ENCODE peak calls at places on chromosomes 13 and 19, in four cellular contexts. U, S, B and O are unnamed samples.

GRCh38 chr13:76982051-76982450 is 9.8 kb upstream of the CLN5 start:
- DNase-seq in U (no peak), S (no peak), B (no peak), O (no peak)

GRCh38 chr13:72726721-72727416 is 560 bp downstream of the MZT1 start:
- DNase-seq in U (no peak), S (peak; percentile 4), B (no peak), O (peak; percentile 30)

GRCh38 chr13:73045036-73045435 is 13.8 kb upstream of the KLF5 start:
- DNase-seq in U (no peak), S (no peak), B (no peak), O (no peak)

GRCh38 chr13:35808846-35809245 is 322.3 kb downstream of the DCLK1 start:
- DNase-seq in U (no peak), S (no peak), B (no peak), O (no peak)

GRCh38 chr13:52411629-52412028 is 5.7 kb upstream of the THSD1 start:
- DNase-seq in U (no peak), S (no peak), B (no peak), O (peak; percentile 17)

GRCh38 chr19:7900931-7901330 is 2.7 kb upstream of the MAP2K7 start:
- DNase-seq in U (no peak), S (no peak), B (no peak), O (no peak)

GRCh38 chr13:113273856-113274590 is 23.0 kb upstream of the LAMP1 start:
- DNase-seq in U (no peak), S (no peak), B (no peak), O (peak; percentile 53)

GRCh38 chr13:25062479-25062878 is 33.5 kb upstream of the PABPC3 start:
- DNase-seq in U (no peak), S (no peak), B (no peak), O (no peak)

GRCh38 chr19:49581007-49581508 is at the start of gene PRRG2:
- DNase-seq in U (no peak), S (no peak), B (no peak), O (no peak)

GRCh38 chr19:6713773-6714692 is 6.4 kb downstream of the C3 start:
- DNase-seq in U (no peak), S (no peak), B (no peak), O (no peak)

GRCh38 chr13:112333756-112334543 is 42.2 kb upstream of the SPACA7 start:
- DNase-seq in U (no peak), S (no peak), B (no peak), O (peak; percentile 99)

GRCh38 chr19:51735759-51736449 is 12.1 kb upstream of the HAS1 start:
- DNase-seq in U (no peak), S (peak; percentile 41), B (no peak), O (peak; percentile 61)

GRCh38 chr13:45238945-45239795 is 38.3 kb upstream of the KCTD4 start:
- DNase-seq in U (no peak), S (no peak), B (no peak), O (no peak)

GRCh38 chr13:22126433-22127021 is 455.7 kb downstream of the FGF9 start:
- DNase-seq in U (no peak), S (no peak), B (no peak), O (no peak)

GRCh38 chr19:48795855-48796142 is 15.0 kb downstream of the BCAT2 start:
- DNase-seq in U (no peak), S (no peak), B (no peak), O (no peak)

GRCh38 chr13:40206241-40207109 is 460.0 kb downstream of the FOXO1 start:
- DNase-seq in U (peak; percentile 66), S (no peak), B (no peak), O (no peak)

GRCh38 chr19:46131485-46132143 is 7.1 kb upstream of the IGFL3 start:
- DNase-seq in U (no peak), S (no peak), B (no peak), O (no peak)

GRCh38 chr13:77563110-77563509 is 27.6 kb downstream of the SCEL start:
- DNase-seq in U (no peak), S (no peak), B (no peak), O (no peak)

GRCh38 chr13:49641810-49642291 is 13.5 kb downstream of the ARL11 start:
- DNase-seq in U (no peak), S (no peak), B (no peak), O (peak; percentile 39)

GRCh38 chr19:23294141-23294540 is 43.9 kb upstream of the ZNF724 start:
- DNase-seq in U (no peak), S (no peak), B (no peak), O (no peak)

GRCh38 chr13:25468330-25469178 is 96.8 kb downstream of the ATP8A2 start:
- DNase-seq in U (no peak), S (no peak), B (no peak), O (no peak)

GRCh38 chr19:54525636-54526035 is 23.0 kb downstream of the LAIR2 start:
- DNase-seq in U (no peak), S (no peak), B (no peak), O (no peak)

GRCh38 chr13:27007166-27007565 is 164.4 kb downstream of the USP12 start:
- DNase-seq in U (no peak), S (no peak), B (no peak), O (no peak)